ENCODE peak calls at places on chromosomes 3 and 15, in five cellular contexts. J is fibroblast of the conjunctiva; Z is EL; X is activated CD4-positive, CD25-positive, alpha-beta regulatory T cell; L is tibial artery. S is an unnamed sample.
A peak's percentile ranks its signal among the peaks of the same experiment; 100 is the strongest.

GRCh38 chr3:146594843-146595482 is 10.2 kb downstream of the PLSCR5 start:
- DNase-seq in J (peak; percentile 10), L (no peak), X (no peak), Z (peak; percentile 10), S (no peak)

GRCh38 chr3:194058189-194058571 is 77.8 kb upstream of the HES1 start:
- DNase-seq in J (peak; percentile 9), Z (peak; percentile 44), X (no peak), L (peak; percentile 73), S (peak; percentile 69)

GRCh38 chr15:34520566-34520965 is 62.9 kb downstream of the GOLGA8B start:
- DNase-seq in J (no peak), L (no peak), X (no peak), Z (no peak), S (no peak)

GRCh38 chr3:99175276-99175801 is 273.8 kb upstream of the DCBLD2 start:
- DNase-seq in Z (no peak), X (no peak), L (no peak), J (no peak), S (no peak)

GRCh38 chr3:176935524-176935923 is 261.8 kb downstream of the TBL1XR1 start:
- DNase-seq in J (no peak), Z (no peak), L (no peak), X (no peak), S (no peak)

GRCh38 chr3:167870743-167871142 is 135.2 kb downstream of the SERPINI1 start:
- DNase-seq in Z (no peak), L (no peak), J (no peak), X (no peak), S (no peak)

GRCh38 chr15:70559223-70559823 is 204.0 kb downstream of the UACA start:
- DNase-seq in X (peak; percentile 26), J (no peak), L (peak; percentile 67), Z (peak; percentile 45), S (peak; percentile 25)

GRCh38 chr3:132786890-132787289 is 64.7 kb upstream of the NPHP3 start:
- DNase-seq in X (no peak), Z (no peak), J (no peak), L (no peak), S (no peak)

GRCh38 chr3:60081381-60082095 is 1031.7 kb upstream of the CFAP20DC start:
- DNase-seq in X (no peak), L (no peak), Z (no peak), J (no peak), S (no peak)

GRCh38 chr3:72862314-72863090 is 14.3 kb upstream of the SHQ1 start:
- DNase-seq in L (no peak), J (no peak), Z (no peak), X (no peak), S (no peak)

GRCh38 chr3:60250210-60250609 is 1001.0 kb downstream of the FHIT start:
- DNase-seq in X (no peak), J (peak; percentile 47), L (no peak), Z (no peak), S (no peak)

GRCh38 chr3:126955004-126955790 is 27.7 kb upstream of the PLXNA1 start:
- DNase-seq in Z (no peak), X (no peak), L (peak; percentile 29), J (no peak), S (peak; percentile 41)

GRCh38 chr15:63553388-63553791 is 43.8 kb upstream of the FBXL22 start:
- DNase-seq in L (no peak), J (peak; percentile 77), Z (peak; percentile 90), X (no peak), S (no peak)

GRCh38 chr3:52124126-52124525 is 30.1 kb downstream of the POC1A start:
- DNase-seq in Z (no peak), X (no peak), J (no peak), L (no peak), S (peak; percentile 15)

GRCh38 chr15:59791079-59791478 is 102.0 kb upstream of the BNIP2 start:
- DNase-seq in Z (no peak), L (no peak), X (no peak), J (no peak), S (no peak)

GRCh38 chr3:190581041-190581501 is 67.2 kb downstream of the IL1RAP start:
- DNase-seq in L (no peak), Z (peak; percentile 36), J (no peak), X (no peak), S (no peak)

GRCh38 chr3:46609944-46610722 is 2.2 kb upstream of the FAM240A start:
- DNase-seq in J (no peak), X (no peak), Z (no peak), L (no peak), S (no peak)

GRCh38 chr15:49075876-49076275 is 29.6 kb upstream of the SECISBP2L start:
- DNase-seq in L (no peak), J (no peak), Z (no peak), X (no peak), S (no peak)

GRCh38 chr15:40958146-40958545 is 4.9 kb downstream of the CHAC1 start:
- DNase-seq in J (no peak), Z (no peak), L (no peak), X (no peak), S (peak; percentile 93)

GRCh38 chr3:16388850-16389411 is 123.9 kb downstream of the OXNAD1 start:
- DNase-seq in L (no peak), Z (no peak), X (no peak), J (peak; percentile 65), S (no peak)

GRCh38 chr15:56967336-56967735 is 48.9 kb downstream of the TCF12 start:
- DNase-seq in J (no peak), Z (no peak), L (no peak), X (no peak), S (no peak)

GRCh38 chr15:49313650-49314049 is 109.4 kb upstream of the FGF7 start:
- DNase-seq in L (no peak), Z (peak; percentile 86), J (peak; percentile 70), X (no peak), S (no peak)

GRCh38 chr15:44735482-44736260 is 657 bp upstream of the TRIM69 start:
- DNase-seq in J (no peak), L (peak; percentile 82), X (no peak), Z (no peak), S (peak; percentile 58)

GRCh38 chr3:152328841-152329240 is 60.1 kb downstream of the MBNL1 start:
- DNase-seq in L (no peak), J (peak; percentile 79), Z (peak; percentile 89), X (no peak), S (no peak)

GRCh38 chr3:192077795-192078497 is 617.0 kb downstream of the PYDC2 start:
- DNase-seq in J (no peak), X (no peak), Z (no peak), L (no peak), S (no peak)

GRCh38 chr15:48974865-48975264 is 11.1 kb upstream of the SHC4 start:
- DNase-seq in L (no peak), J (no peak), X (no peak), Z (peak; percentile 11), S (no peak)

GRCh38 chr3:3127432-3128010 is 781 bp downstream of the TRNT1 start:
- DNase-seq in J (no peak), X (no peak), L (no peak), Z (peak; percentile 17), S (no peak)

GRCh38 chr15:80777836-80778620 is 1.1 kb upstream of the CEMIP start:
- DNase-seq in J (no peak), X (no peak), Z (no peak), L (no peak), S (no peak)

GRCh38 chr15:65869954-65870871 is 922 bp downstream of the RAB11A start:
- DNase-seq in Z (peak; percentile 54), X (no peak), J (no peak), L (peak; percentile 68), S (peak; percentile 19)

GRCh38 chr3:141812586-141812985 is 49.4 kb downstream of the GRK7 start:
- DNase-seq in Z (no peak), X (no peak), J (no peak), L (no peak), S (no peak)

GRCh38 chr15:101497484-101498034 is 8.1 kb upstream of the PCSK6 start:
- DNase-seq in Z (no peak), X (no peak), L (no peak), J (no peak), S (no peak)

GRCh38 chr15:79221696-79222095 is 60.8 kb upstream of the ANKRD34C start:
- DNase-seq in L (no peak), J (no peak), X (no peak), Z (no peak), S (no peak)

GRCh38 chr3:105611304-105612192 is 244.8 kb downstream of the ALCAM start:
- DNase-seq in Z (no peak), L (no peak), X (no peak), J (no peak), S (no peak)

GRCh38 chr3:131349946-131350347 is 31.6 kb upstream of the NUDT16 start:
- DNase-seq in J (peak; percentile 68), X (no peak), Z (peak; percentile 97), L (no peak), S (no peak)

GRCh38 chr3:150147776-150148175 is 177.1 kb upstream of the PFN2 start:
- DNase-seq in L (no peak), X (no peak), Z (peak; percentile 55), J (peak; percentile 60), S (peak; percentile 29)

GRCh38 chr3:38454884-38455638 is 1.4 kb downstream of the ACVR2B start:
- DNase-seq in J (no peak), L (peak; percentile 89), X (no peak), Z (peak; percentile 65), S (peak; percentile 77)

GRCh38 chr3:160876568-160877100 is 120.6 kb downstream of the PPM1L start:
- DNase-seq in X (no peak), Z (no peak), J (no peak), L (no peak), S (no peak)

GRCh38 chr3:38725726-38726410 is 76.4 kb upstream of the SCN5A start:
- DNase-seq in J (no peak), Z (peak; percentile 39), L (no peak), X (no peak), S (no peak)

GRCh38 chr3:195555110-195555509 is 12.0 kb upstream of the PPP1R2 start:
- DNase-seq in J (no peak), X (no peak), Z (no peak), L (no peak), S (no peak)